ENCODE peak calls at places on chromosomes 16 and 17, in seven cellular contexts. M is iPS DF 6.9; L is SK-N-DZ; C is B cell; R is activated T-cell treated with anti-CD3 and anti-CD28 coated beads for 24 hours; J is pulmonary artery endothelial cell; N is activated CD4-positive, alpha-beta T cell treated with anti-CD3 and anti-CD28 coated beads for 48 hours. H is an unnamed sample.

GRCh38 chr17:53516643-53517042 is 306.1 kb upstream of the KIF2B start:
- DNase-seq in R (no peak), N (no peak), M (no peak), J (no peak), C (no peak), L (peak; percentile 24), H (no peak)

GRCh38 chr17:5413682-5414081 is 5.8 kb downstream of the NUP88 start:
- DNase-seq in R (no peak), J (no peak), M (no peak), C (no peak), L (no peak), N (no peak), H (no peak)

GRCh38 chr17:45291170-45291805 is 25.5 kb downstream of the MAP3K14 start:
- DNase-seq in C (no peak), R (no peak), J (no peak), M (no peak), N (no peak), L (no peak), H (no peak)

GRCh38 chr16:27728691-27729090 is 178.7 kb downstream of the KATNIP start:
- DNase-seq in R (no peak), C (no peak), N (no peak), M (no peak), L (no peak), J (no peak), H (no peak)

GRCh38 chr17:970388-970768 is 9.2 kb downstream of the NXN start:
- DNase-seq in R (no peak), M (no peak), C (no peak), L (no peak), N (no peak), J (no peak), H (no peak)

GRCh38 chr16:16143038-16143763 is 80.1 kb downstream of the ABCC6 start:
- DNase-seq in C (peak; percentile 32), R (no peak), J (no peak), L (no peak), M (peak; percentile 39), N (peak; percentile 31), H (peak; percentile 63)

GRCh38 chr17:77449908-77450741 is 309.4 kb downstream of the SEC14L1 start:
- DNase-seq in L (peak; percentile 85), J (no peak), C (no peak), N (peak; percentile 85), M (no peak), R (peak; percentile 71), H (no peak)

GRCh38 chr17:52686140-52686539 is 527.6 kb upstream of the CA10 start:
- DNase-seq in J (no peak), M (no peak), C (no peak), R (no peak), N (no peak), L (no peak), H (no peak)

GRCh38 chr17:48718162-48718780 is 4.0 kb downstream of the PRAC1 start:
- DNase-seq in N (no peak), C (no peak), R (no peak), M (no peak), J (no peak), L (no peak), H (no peak)

GRCh38 chr17:1154704-1155103 is 25.1 kb downstream of the ABR start:
- DNase-seq in M (no peak), N (no peak), J (no peak), L (no peak), C (no peak), R (no peak), H (no peak)

GRCh38 chr17:33901085-33901484 is 354.0 kb upstream of the CCL2 start:
- DNase-seq in M (no peak), C (no peak), J (no peak), N (no peak), R (no peak), L (no peak), H (no peak)

GRCh38 chr16:77430360-77430759 is 4.5 kb downstream of the ADAMTS18 start:
- DNase-seq in R (no peak), N (no peak), M (no peak), C (no peak), J (no peak), L (no peak), H (no peak)

GRCh38 chr17:17780941-17781590 is 55.7 kb downstream of the SREBF1 start:
- DNase-seq in J (no peak), L (peak; percentile 95), C (no peak), N (no peak), M (no peak), R (no peak), H (no peak)

GRCh38 chr16:87305505-87306391 is 11.4 kb downstream of the C16orf95 start:
- DNase-seq in R (no peak), M (no peak), N (no peak), L (no peak), J (no peak), C (no peak), H (no peak)

GRCh38 chr17:33874617-33875060 is 380.4 kb upstream of the CCL2 start:
- DNase-seq in C (no peak), R (no peak), N (no peak), M (no peak), J (no peak), L (no peak), H (no peak)

GRCh38 chr17:68601565-68602266 is 549 bp upstream of the FAM20A start:
- DNase-seq in L (no peak), C (no peak), M (no peak), N (no peak), J (no peak), R (no peak), H (no peak)

GRCh38 chr17:16916557-16916920 is 55.4 kb downstream of the TNFRSF13B start:
- DNase-seq in R (no peak), N (no peak), L (no peak), C (no peak), J (no peak), M (no peak), H (no peak)

GRCh38 chr16:85668676-85669424 is 19.9 kb downstream of the GINS2 start:
- DNase-seq in N (no peak), L (no peak), M (no peak), J (no peak), R (no peak), C (no peak), H (no peak)

GRCh38 chr17:30433514-30433913 is 43.7 kb upstream of the GOSR1 start:
- DNase-seq in L (no peak), C (no peak), N (no peak), J (peak; percentile 92), R (no peak), M (no peak), H (no peak)

GRCh38 chr16:69762843-69763556 is 868 bp downstream of the WWP2 start:
- DNase-seq in L (no peak), R (no peak), N (no peak), M (no peak), C (peak; percentile 16), J (no peak), H (peak; percentile 66)

GRCh38 chr17:19310151-19310550 is 52.4 kb downstream of the B9D1 start:
- DNase-seq in C (no peak), M (no peak), R (no peak), J (no peak), L (no peak), N (no peak), H (no peak)

GRCh38 chr16:83125999-83126568 is 499.3 kb downstream of the CDH13 start:
- DNase-seq in J (no peak), C (no peak), N (no peak), R (no peak), M (no peak), L (no peak), H (no peak)

GRCh38 chr17:3887811-3888210 is 5.0 kb downstream of the CAMKK1 start:
- DNase-seq in C (no peak), R (no peak), N (no peak), M (no peak), L (no peak), J (no peak), H (no peak)

GRCh38 chr16:89358030-89359005 is 132.0 kb downstream of the ANKRD11 start:
- DNase-seq in N (peak; percentile 26), C (no peak), J (no peak), M (no peak), R (no peak), L (no peak), H (peak; percentile 75)

GRCh38 chr17:76547183-76547641 is 7.4 kb downstream of the PRCD start:
- DNase-seq in J (no peak), R (peak; percentile 45), N (peak; percentile 64), L (peak; percentile 84), C (peak; percentile 79), M (peak; percentile 50), H (peak; percentile 85)

GRCh38 chr16:17476414-17477259 is 5.9 kb upstream of the XYLT1 start:
- DNase-seq in C (peak; percentile 59), L (peak; percentile 63), R (peak; percentile 19), M (peak; percentile 66), J (no peak), N (peak; percentile 45), H (peak; percentile 66)

GRCh38 chr17:13244511-13244910 is 226.7 kb upstream of the ELAC2 start:
- DNase-seq in N (no peak), R (no peak), L (no peak), M (no peak), J (no peak), C (no peak), H (no peak)

GRCh38 chr16:1014771-1015495 is 33.4 kb downstream of the SOX8 start:
- DNase-seq in L (no peak), C (no peak), M (no peak), R (no peak), N (no peak), J (no peak), H (no peak)

GRCh38 chr16:66270333-66270927 is 96.1 kb upstream of the CDH5 start:
- DNase-seq in N (peak; percentile 79), C (peak; percentile 80), L (peak; percentile 71), M (no peak), J (no peak), R (peak; percentile 50), H (peak; percentile 66)

GRCh38 chr16:71945616-71946015 is 50.3 kb downstream of the IST1 start:
- DNase-seq in M (no peak), N (no peak), L (no peak), R (no peak), J (no peak), C (no peak), H (no peak)

H was measured in NAMALWA.